ENCODE peak calls at places on chromosomes 5 and 9, in eight cellular contexts. One of them, this sample, is unnamed.

GRCh38 chr9:112726428-112726827 is 8.5 kb upstream of the INIP start:
- ATAC-seq in Right ventricle myocardium inferior: no peak
- ATAC-seq in activated naive CD8-positive, alpha-beta T cell treated with anti-CD3 and anti-CD28 coated beads, Interleukin-2, amount 50 U/mL, for 24 hours: no peak
- ATAC-seq in heart left ventricle: no peak
- ATAC-seq in activated CD8-positive, alpha-beta memory T cell treated with anti-CD3 and anti-CD28 coated beads, Interleukin-2, amount 10 ng/mL, durations not matched to agents 7 days and 5 days: no peak
- ATAC-seq in RWPE2: no peak
- ATAC-seq in left cardiac atrium: no peak
- ATAC-seq in stimulated activated naive B cell treated with anti-CD40 and anti-IgM and Interleukin-4, amounts not matched to agents 10 μg/mL and 1 μg/mL and 100 μg/mL, for 72 hours: peak
- ATAC-seq in this sample: no peak

GRCh38 chr9:32906213-32906612 is 95.2 kb downstream of the APTX start:
- ATAC-seq in Right ventricle myocardium inferior: no peak
- ATAC-seq in activated naive CD8-positive, alpha-beta T cell treated with anti-CD3 and anti-CD28 coated beads, Interleukin-2, amount 50 U/mL, for 24 hours: no peak
- ATAC-seq in heart left ventricle: no peak
- ATAC-seq in activated CD8-positive, alpha-beta memory T cell treated with anti-CD3 and anti-CD28 coated beads, Interleukin-2, amount 10 ng/mL, durations not matched to agents 7 days and 5 days: no peak
- ATAC-seq in RWPE2: no peak
- ATAC-seq in left cardiac atrium: no peak
- ATAC-seq in stimulated activated naive B cell treated with anti-CD40 and anti-IgM and Interleukin-4, amounts not matched to agents 10 μg/mL and 1 μg/mL and 100 μg/mL, for 72 hours: peak
- ATAC-seq in this sample: no peak

GRCh38 chr5:72529383-72529782 is 22.2 kb upstream of the ZNF366 start:
- ATAC-seq in Right ventricle myocardium inferior: no peak
- ATAC-seq in activated naive CD8-positive, alpha-beta T cell treated with anti-CD3 and anti-CD28 coated beads, Interleukin-2, amount 50 U/mL, for 24 hours: no peak
- ATAC-seq in heart left ventricle: no peak
- ATAC-seq in activated CD8-positive, alpha-beta memory T cell treated with anti-CD3 and anti-CD28 coated beads, Interleukin-2, amount 10 ng/mL, durations not matched to agents 7 days and 5 days: no peak
- ATAC-seq in RWPE2: no peak
- ATAC-seq in left cardiac atrium: no peak
- ATAC-seq in stimulated activated naive B cell treated with anti-CD40 and anti-IgM and Interleukin-4, amounts not matched to agents 10 μg/mL and 1 μg/mL and 100 μg/mL, for 72 hours: no peak
- ATAC-seq in this sample: no peak

GRCh38 chr5:133714161-133714915 is 102.0 kb upstream of the FSTL4 start:
- ATAC-seq in Right ventricle myocardium inferior: no peak
- ATAC-seq in activated naive CD8-positive, alpha-beta T cell treated with anti-CD3 and anti-CD28 coated beads, Interleukin-2, amount 50 U/mL, for 24 hours: no peak
- ATAC-seq in heart left ventricle: no peak
- ATAC-seq in activated CD8-positive, alpha-beta memory T cell treated with anti-CD3 and anti-CD28 coated beads, Interleukin-2, amount 10 ng/mL, durations not matched to agents 7 days and 5 days: no peak
- ATAC-seq in RWPE2: peak
- ATAC-seq in left cardiac atrium: no peak
- ATAC-seq in stimulated activated naive B cell treated with anti-CD40 and anti-IgM and Interleukin-4, amounts not matched to agents 10 μg/mL and 1 μg/mL and 100 μg/mL, for 72 hours: no peak
- ATAC-seq in this sample: peak

GRCh38 chr9:129459550-129460322 is 161.2 kb downstream of the C9orf50 start:
- ATAC-seq in Right ventricle myocardium inferior: peak
- ATAC-seq in activated naive CD8-positive, alpha-beta T cell treated with anti-CD3 and anti-CD28 coated beads, Interleukin-2, amount 50 U/mL, for 24 hours: peak
- ATAC-seq in heart left ventricle: peak
- ATAC-seq in activated CD8-positive, alpha-beta memory T cell treated with anti-CD3 and anti-CD28 coated beads, Interleukin-2, amount 10 ng/mL, durations not matched to agents 7 days and 5 days: peak
- ATAC-seq in RWPE2: no peak
- ATAC-seq in left cardiac atrium: peak
- ATAC-seq in stimulated activated naive B cell treated with anti-CD40 and anti-IgM and Interleukin-4, amounts not matched to agents 10 μg/mL and 1 μg/mL and 100 μg/mL, for 72 hours: peak
- ATAC-seq in this sample: peak

GRCh38 chr9:21634951-21635350 is 152.8 kb upstream of the IFNE start:
- ATAC-seq in Right ventricle myocardium inferior: no peak
- ATAC-seq in activated naive CD8-positive, alpha-beta T cell treated with anti-CD3 and anti-CD28 coated beads, Interleukin-2, amount 50 U/mL, for 24 hours: no peak
- ATAC-seq in heart left ventricle: no peak
- ATAC-seq in activated CD8-positive, alpha-beta memory T cell treated with anti-CD3 and anti-CD28 coated beads, Interleukin-2, amount 10 ng/mL, durations not matched to agents 7 days and 5 days: no peak
- ATAC-seq in RWPE2: peak
- ATAC-seq in left cardiac atrium: no peak
- ATAC-seq in stimulated activated naive B cell treated with anti-CD40 and anti-IgM and Interleukin-4, amounts not matched to agents 10 μg/mL and 1 μg/mL and 100 μg/mL, for 72 hours: no peak
- ATAC-seq in this sample: peak

GRCh38 chr5:99060306-99061261 is 131.8 kb upstream of the CHD1 start:
- ATAC-seq in Right ventricle myocardium inferior: no peak
- ATAC-seq in activated naive CD8-positive, alpha-beta T cell treated with anti-CD3 and anti-CD28 coated beads, Interleukin-2, amount 50 U/mL, for 24 hours: peak
- ATAC-seq in heart left ventricle: no peak
- ATAC-seq in activated CD8-positive, alpha-beta memory T cell treated with anti-CD3 and anti-CD28 coated beads, Interleukin-2, amount 10 ng/mL, durations not matched to agents 7 days and 5 days: peak
- ATAC-seq in RWPE2: peak
- ATAC-seq in left cardiac atrium: peak
- ATAC-seq in stimulated activated naive B cell treated with anti-CD40 and anti-IgM and Interleukin-4, amounts not matched to agents 10 μg/mL and 1 μg/mL and 100 μg/mL, for 72 hours: peak
- ATAC-seq in this sample: peak

GRCh38 chr9:83062653-83063527 is at the start of gene RASEF:
- ATAC-seq in Right ventricle myocardium inferior: no peak
- ATAC-seq in activated naive CD8-positive, alpha-beta T cell treated with anti-CD3 and anti-CD28 coated beads, Interleukin-2, amount 50 U/mL, for 24 hours: no peak
- ATAC-seq in heart left ventricle: peak
- ATAC-seq in activated CD8-positive, alpha-beta memory T cell treated with anti-CD3 and anti-CD28 coated beads, Interleukin-2, amount 10 ng/mL, durations not matched to agents 7 days and 5 days: no peak
- ATAC-seq in RWPE2: peak
- ATAC-seq in left cardiac atrium: peak
- ATAC-seq in stimulated activated naive B cell treated with anti-CD40 and anti-IgM and Interleukin-4, amounts not matched to agents 10 μg/mL and 1 μg/mL and 100 μg/mL, for 72 hours: no peak
- ATAC-seq in this sample: peak

GRCh38 chr5:78573318-78573717 is 75.3 kb downstream of the LHFPL2 start:
- ATAC-seq in Right ventricle myocardium inferior: no peak
- ATAC-seq in activated naive CD8-positive, alpha-beta T cell treated with anti-CD3 and anti-CD28 coated beads, Interleukin-2, amount 50 U/mL, for 24 hours: no peak
- ATAC-seq in heart left ventricle: peak
- ATAC-seq in activated CD8-positive, alpha-beta memory T cell treated with anti-CD3 and anti-CD28 coated beads, Interleukin-2, amount 10 ng/mL, durations not matched to agents 7 days and 5 days: no peak
- ATAC-seq in RWPE2: no peak
- ATAC-seq in left cardiac atrium: no peak
- ATAC-seq in stimulated activated naive B cell treated with anti-CD40 and anti-IgM and Interleukin-4, amounts not matched to agents 10 μg/mL and 1 μg/mL and 100 μg/mL, for 72 hours: peak
- ATAC-seq in this sample: no peak

GRCh38 chr9:19230356-19231125 is at the start of gene DENND4C:
- ATAC-seq in Right ventricle myocardium inferior: peak
- ATAC-seq in activated naive CD8-positive, alpha-beta T cell treated with anti-CD3 and anti-CD28 coated beads, Interleukin-2, amount 50 U/mL, for 24 hours: peak
- ATAC-seq in heart left ventricle: peak
- ATAC-seq in activated CD8-positive, alpha-beta memory T cell treated with anti-CD3 and anti-CD28 coated beads, Interleukin-2, amount 10 ng/mL, durations not matched to agents 7 days and 5 days: peak
- ATAC-seq in RWPE2: peak
- ATAC-seq in left cardiac atrium: peak
- ATAC-seq in stimulated activated naive B cell treated with anti-CD40 and anti-IgM and Interleukin-4, amounts not matched to agents 10 μg/mL and 1 μg/mL and 100 μg/mL, for 72 hours: peak
- ATAC-seq in this sample: peak

GRCh38 chr9:35757527-35758275 is 3.6 kb upstream of the MSMP start:
- ATAC-seq in Right ventricle myocardium inferior: peak
- ATAC-seq in activated naive CD8-positive, alpha-beta T cell treated with anti-CD3 and anti-CD28 coated beads, Interleukin-2, amount 50 U/mL, for 24 hours: peak
- ATAC-seq in heart left ventricle: peak
- ATAC-seq in activated CD8-positive, alpha-beta memory T cell treated with anti-CD3 and anti-CD28 coated beads, Interleukin-2, amount 10 ng/mL, durations not matched to agents 7 days and 5 days: peak
- ATAC-seq in RWPE2: peak
- ATAC-seq in left cardiac atrium: peak
- ATAC-seq in stimulated activated naive B cell treated with anti-CD40 and anti-IgM and Interleukin-4, amounts not matched to agents 10 μg/mL and 1 μg/mL and 100 μg/mL, for 72 hours: peak
- ATAC-seq in this sample: peak

GRCh38 chr5:334903-335739 is 13.6 kb downstream of the AHRR start:
- ATAC-seq in Right ventricle myocardium inferior: no peak
- ATAC-seq in activated naive CD8-positive, alpha-beta T cell treated with anti-CD3 and anti-CD28 coated beads, Interleukin-2, amount 50 U/mL, for 24 hours: no peak
- ATAC-seq in heart left ventricle: no peak
- ATAC-seq in activated CD8-positive, alpha-beta memory T cell treated with anti-CD3 and anti-CD28 coated beads, Interleukin-2, amount 10 ng/mL, durations not matched to agents 7 days and 5 days: peak
- ATAC-seq in RWPE2: no peak
- ATAC-seq in left cardiac atrium: no peak
- ATAC-seq in stimulated activated naive B cell treated with anti-CD40 and anti-IgM and Interleukin-4, amounts not matched to agents 10 μg/mL and 1 μg/mL and 100 μg/mL, for 72 hours: no peak
- ATAC-seq in this sample: no peak

This sample was measured in esophagus mucosa.